ENCODE peak calls at places on chromosome 9, in nine cellular contexts. X is lung microvascular endothelial cell; U is activated CD8-positive, alpha-beta T cell treated with anti-CD3 and anti-CD28 coated beads for 36 hours; V is activated CD4-positive, CD25-positive, alpha-beta regulatory T cell; K is NCI-H1105; J is NCI-H1092; Q is head of caudate nucleus; R is fibroblast of mammary gland; C is activated gamma-delta T cell treated with Interleukin-2 at 50 U/mL for 16 hours. H is an unnamed sample.

GRCh38 chr9:38214441-38214840 is 145.4 kb upstream of the SHB start:
- DNase-seq in X (no peak), R (no peak), U (no peak), J (no peak), C (no peak), V (no peak), K (no peak), Q (no peak), H (no peak)

GRCh38 chr9:19122490-19123042 is 4.7 kb downstream of the PLIN2 start:
- DNase-seq in U (no peak), V (no peak), Q (no peak), X (no peak), C (no peak), K (no peak), R (no peak), J (no peak), H (no peak)

GRCh38 chr9:91812191-91812590 is 137.8 kb downstream of the ROR2 start:
- DNase-seq in X (no peak), J (no peak), Q (no peak), C (no peak), V (no peak), R (no peak), U (no peak), K (no peak), H (no peak)

GRCh38 chr9:101354143-101354764 is 30.6 kb downstream of the BAAT start:
- DNase-seq in C (no peak), K (no peak), X (no peak), R (no peak), Q (no peak), J (no peak), V (no peak), U (no peak), H (no peak)

GRCh38 chr9:84003246-84003645 is 22.6 kb downstream of the RMI1 start:
- DNase-seq in C (no peak), U (no peak), J (no peak), K (no peak), X (no peak), Q (no peak), R (no peak), V (no peak), H (no peak)

GRCh38 chr9:123933401-123933800 is 3.5 kb upstream of the DENND1A start:
- DNase-seq in R (peak; percentile 84), X (peak; percentile 65), K (no peak), U (no peak), J (no peak), C (no peak), V (no peak), Q (no peak), H (no peak)

GRCh38 chr9:2023532-2023931 is 8.4 kb downstream of the SMARCA2 start:
- DNase-seq in J (no peak), Q (no peak), R (no peak), U (peak; percentile 28), K (no peak), V (no peak), C (no peak), X (peak; percentile 39), H (no peak)

GRCh38 chr9:35341585-35341984 is 148.3 kb upstream of the RUSC2 start:
- DNase-seq in R (peak; percentile 87), X (peak; percentile 91), U (no peak), J (no peak), Q (peak; percentile 91), K (no peak), V (no peak), C (no peak), H (no peak)

GRCh38 chr9:6843742-6844141 is 86.0 kb downstream of the KDM4C start:
- DNase-seq in J (no peak), C (no peak), R (no peak), K (no peak), Q (no peak), V (no peak), U (peak; percentile 7), X (no peak), H (no peak)

GRCh38 chr9:20634895-20635294 is 12.6 kb upstream of the MLLT3 start:
- DNase-seq in J (no peak), C (no peak), Q (no peak), X (no peak), K (no peak), V (no peak), R (no peak), U (no peak), H (no peak)

GRCh38 chr9:135379540-135380267 is 99.9 kb upstream of the PPP1R26 start:
- DNase-seq in K (no peak), C (no peak), V (no peak), J (no peak), U (no peak), X (no peak), Q (no peak), R (peak; percentile 14), H (no peak)

GRCh38 chr9:134025606-134026541 is 593 bp downstream of the BRD3OS start:
- DNase-seq in X (peak; percentile 43), U (peak; percentile 64), R (peak; percentile 33), C (peak; percentile 43), Q (peak; percentile 29), J (peak; percentile 32), V (peak; percentile 25), K (no peak), H (peak; percentile 30)

GRCh38 chr9:136700309-136700708 is 12.1 kb upstream of the DIPK1B start:
- DNase-seq in K (no peak), C (no peak), R (peak; percentile 31), U (no peak), X (no peak), V (no peak), J (no peak), Q (no peak), H (no peak)

GRCh38 chr9:133204993-133205336 is 4.1 kb downstream of the OBP2B start:
- DNase-seq in K (no peak), X (no peak), U (no peak), Q (no peak), J (no peak), C (no peak), V (no peak), R (no peak), H (no peak)

GRCh38 chr9:81613002-81613750 is 76.2 kb downstream of the TLE1 start:
- DNase-seq in Q (no peak), V (no peak), J (no peak), C (no peak), X (peak; percentile 65), R (peak; percentile 95), U (no peak), K (no peak), H (no peak)

GRCh38 chr9:124780060-124780756 is 3.3 kb downstream of the OLFML2A start:
- DNase-seq in V (no peak), X (no peak), J (no peak), U (no peak), Q (no peak), C (no peak), K (no peak), R (peak; percentile 71), H (no peak)

GRCh38 chr9:70156729-70157128 is 102.0 kb upstream of the SMC5 start:
- DNase-seq in Q (no peak), C (no peak), V (no peak), U (no peak), R (peak; percentile 12), X (peak; percentile 80), J (no peak), K (no peak), H (no peak)

GRCh38 chr9:127562841-127563523 is 49.1 kb upstream of the STXBP1 start:
- DNase-seq in U (no peak), Q (no peak), J (no peak), V (no peak), R (peak; percentile 92), C (no peak), K (no peak), X (peak; percentile 89), H (no peak)

GRCh38 chr9:69470186-69470977 is 145.4 kb downstream of the ENTREP1 start:
- DNase-seq in U (no peak), R (no peak), J (no peak), X (no peak), C (no peak), K (no peak), V (no peak), Q (no peak), H (no peak)

GRCh38 chr9:37104183-37104889 is 16.0 kb upstream of the ZCCHC7 start:
- DNase-seq in R (peak; percentile 90), X (peak; percentile 36), V (no peak), U (peak; percentile 34), K (no peak), J (no peak), C (no peak), Q (no peak), H (no peak)

GRCh38 chr9:6214903-6215302 is 704 bp upstream of the IL33 start:
- DNase-seq in U (no peak), K (no peak), C (no peak), Q (no peak), R (peak; percentile 82), V (no peak), J (no peak), X (peak; percentile 66), H (no peak)

GRCh38 chr9:113566011-113566711 is 102.6 kb downstream of the RGS3 start:
- DNase-seq in X (no peak), K (no peak), U (no peak), Q (no peak), J (peak; percentile 26), C (no peak), V (no peak), R (no peak), H (no peak)

GRCh38 chr9:35714579-35715252 is 17.3 kb downstream of the TLN1 start:
- DNase-seq in U (no peak), X (no peak), J (no peak), V (no peak), K (no peak), R (no peak), Q (peak; percentile 79), C (no peak), H (no peak)

GRCh38 chr9:86734762-86735161 is 212.5 kb downstream of the GAS1 start:
- DNase-seq in U (no peak), R (peak; percentile 89), Q (no peak), X (no peak), J (no peak), K (no peak), C (no peak), V (no peak), H (no peak)

GRCh38 chr9:134692573-134692860 is 50.9 kb downstream of the COL5A1 start:
- DNase-seq in K (no peak), J (no peak), R (no peak), X (no peak), Q (no peak), V (no peak), U (no peak), C (no peak), H (no peak)

GRCh38 chr9:114827658-114828360 is 22.0 kb upstream of the TNFSF15 start:
- DNase-seq in V (no peak), X (no peak), Q (no peak), K (no peak), J (no peak), C (no peak), U (peak; percentile 56), R (no peak), H (no peak)

GRCh38 chr9:95755421-95755730 is 120.1 kb upstream of the ERCC6L2 start:
- DNase-seq in X (no peak), K (no peak), Q (no peak), U (no peak), C (no peak), J (no peak), R (no peak), V (no peak), H (no peak)

GRCh38 chr9:94799578-94800264 is 73.2 kb downstream of the AOPEP start:
- DNase-seq in Q (no peak), R (peak; percentile 50), U (no peak), K (no peak), J (no peak), C (no peak), V (no peak), X (peak; percentile 88), H (no peak)

GRCh38 chr9:105656131-105656921 is 5.9 kb upstream of the TAL2 start:
- DNase-seq in K (peak; percentile 42), U (peak; percentile 8), V (no peak), X (peak; percentile 11), R (no peak), J (peak; percentile 18), C (no peak), Q (no peak), H (no peak)

H was measured in activated T-helper 1 cell treated with anti-CD3 and anti-CD28 coated beads, Interleukin-2, amount 50 U/mL, for 16 hours.